ENCODE peak calls at places on chromosomes 5 and 9, in four cellular contexts. One of them, this sample, is unnamed.

GRCh38 chr9:125509476-125509875 is 197.5 kb downstream of the MAPKAP1 start:
- DNase-seq in iPS-NIHi11: no peak
- DNase-seq in HS-27A: no peak
- DNase-seq in HL-60: no peak
- DNase-seq in this sample: no peak

GRCh38 chr9:99431103-99431502 is 209.0 kb downstream of the SEC61B start:
- DNase-seq in HS-27A: no peak
- DNase-seq in HL-60: no peak
- DNase-seq in iPS-NIHi11: no peak
- DNase-seq in this sample: no peak

GRCh38 chr5:58188287-58188651 is 271.6 kb downstream of the PLK2 start:
- DNase-seq in HL-60: no peak
- DNase-seq in iPS-NIHi11: peak; percentile 8
- DNase-seq in HS-27A: peak; percentile 55
- DNase-seq in this sample: peak; percentile 73

GRCh38 chr9:21968331-21969010 is 25.7 kb downstream of the CDKN2A start:
- DNase-seq in HS-27A: no peak
- DNase-seq in HL-60: no peak
- DNase-seq in iPS-NIHi11: no peak
- DNase-seq in this sample: no peak

GRCh38 chr9:15135167-15135792 is 171.7 kb downstream of the TTC39B start:
- DNase-seq in HL-60: peak; percentile 14
- DNase-seq in HS-27A: no peak
- DNase-seq in iPS-NIHi11: peak; percentile 76
- DNase-seq in this sample: no peak

GRCh38 chr9:35108461-35108860 is 5.5 kb upstream of the STOML2 start:
- DNase-seq in HL-60: no peak
- DNase-seq in iPS-NIHi11: no peak
- DNase-seq in HS-27A: no peak
- DNase-seq in this sample: no peak

GRCh38 chr9:124766815-124767554 is 4.1 kb downstream of the NR6A1 start:
- DNase-seq in HL-60: peak; percentile 42
- DNase-seq in HS-27A: no peak
- DNase-seq in iPS-NIHi11: no peak
- DNase-seq in this sample: no peak

GRCh38 chr5:2423634-2424033 is 327.8 kb downstream of the IRX2 start:
- DNase-seq in HS-27A: no peak
- DNase-seq in iPS-NIHi11: no peak
- DNase-seq in HL-60: no peak
- DNase-seq in this sample: no peak

GRCh38 chr5:151758141-151758429 is 346 bp downstream of the ATOX1 start:
- DNase-seq in iPS-NIHi11: peak; percentile 46
- DNase-seq in HS-27A: no peak
- DNase-seq in HL-60: peak; percentile 24
- DNase-seq in this sample: no peak

GRCh38 chr5:141040093-141040762 is 10.9 kb upstream of the PCDHB1 start:
- DNase-seq in iPS-NIHi11: peak; percentile 71
- DNase-seq in HS-27A: no peak
- DNase-seq in HL-60: no peak
- DNase-seq in this sample: peak; percentile 38

GRCh38 chr5:151199581-151200185 is 24.2 kb downstream of the CCDC69 start:
- DNase-seq in HL-60: no peak
- DNase-seq in iPS-NIHi11: no peak
- DNase-seq in HS-27A: no peak
- DNase-seq in this sample: no peak

GRCh38 chr9:136370687-136371530 is 2.6 kb downstream of the CARD9 start:
- DNase-seq in HL-60: no peak
- DNase-seq in HS-27A: no peak
- DNase-seq in iPS-NIHi11: no peak
- DNase-seq in this sample: no peak

GRCh38 chr5:80284720-80285119 is 28.9 kb upstream of the SERINC5 start:
- DNase-seq in HL-60: no peak
- DNase-seq in iPS-NIHi11: no peak
- DNase-seq in HS-27A: no peak
- DNase-seq in this sample: no peak

This sample was measured in Panc1.